ENCODE peak calls at places on chromosomes 11 and 22, in eight cellular contexts. U is cardiac muscle cell; R is SK-N-SH; X is CD8-positive, alpha-beta T cell; J is BJ; V is psoas muscle; Y is endothelial cell of umbilical vein; B is tibial nerve. M is an unnamed sample.
A peak's percentile ranks its signal among the peaks of the same experiment; 100 is the strongest.

GRCh38 chr22:35306350-35306967 is 6.8 kb downstream of the TOM1 start:
- DNase-seq in R (no peak), J (no peak), V (no peak), U (no peak), Y (peak; percentile 87), X (no peak), B (no peak), M (no peak)

GRCh38 chr11:1866226-1866625 is 13.3 kb downstream of the LSP1 start:
- DNase-seq in U (no peak), X (no peak), V (peak; percentile 9), B (no peak), R (no peak), Y (no peak), J (no peak), M (peak; percentile 31)

GRCh38 chr11:804599-804964 is 449 bp downstream of the PIDD1 start:
- DNase-seq in X (no peak), B (no peak), U (no peak), R (peak; percentile 55), J (no peak), V (no peak), Y (no peak), M (no peak)

GRCh38 chr11:9231848-9232177 is 33.3 kb downstream of the DENND5A start:
- DNase-seq in R (no peak), X (no peak), J (no peak), Y (peak; percentile 86), B (no peak), U (peak; percentile 74), V (no peak), M (no peak)

GRCh38 chr22:27792452-27793165 is 8.9 kb downstream of the MN1 start:
- DNase-seq in U (no peak), J (no peak), R (no peak), V (no peak), X (no peak), B (no peak), Y (no peak), M (no peak)

GRCh38 chr11:110076388-110076965 is 16.7 kb upstream of the ZC3H12C start:
- DNase-seq in J (no peak), Y (no peak), X (no peak), B (no peak), U (no peak), V (no peak), R (no peak), M (peak; percentile 53)

GRCh38 chr11:28759311-28759710 is 651.1 kb downstream of the METTL15 start:
- DNase-seq in R (no peak), U (peak; percentile 76), B (no peak), V (no peak), Y (peak; percentile 72), J (no peak), X (no peak), M (no peak)

GRCh38 chr11:24516658-24517057 is 19.8 kb downstream of the LUZP2 start:
- DNase-seq in B (no peak), V (no peak), Y (no peak), R (no peak), X (no peak), J (no peak), U (no peak), M (no peak)

GRCh38 chr11:11973361-11973800 is 35.0 kb downstream of the DKK3 start:
- DNase-seq in X (no peak), R (no peak), V (peak; percentile 60), Y (peak; percentile 45), J (peak; percentile 65), B (peak; percentile 59), U (peak; percentile 75), M (no peak)

GRCh38 chr11:77080643-77081210 is 14.0 kb downstream of the CAPN5 start:
- DNase-seq in Y (no peak), R (no peak), U (peak; percentile 49), J (no peak), X (no peak), V (no peak), B (peak; percentile 4), M (peak; percentile 17)

GRCh38 chr11:105673089-105673488 is 63.2 kb downstream of the GRIA4 start:
- DNase-seq in B (no peak), R (no peak), U (peak; percentile 71), J (no peak), X (no peak), V (no peak), Y (peak; percentile 54), M (no peak)

GRCh38 chr22:31230871-31231621 is 18.9 kb downstream of the LIMK2 start:
- DNase-seq in X (peak; percentile 65), U (peak; percentile 82), R (peak; percentile 37), V (no peak), J (no peak), Y (peak; percentile 92), B (no peak), M (peak; percentile 78)

GRCh38 chr11:93857413-93858185 is 7.2 kb upstream of the VSTM5 start:
- DNase-seq in R (no peak), V (no peak), Y (peak; percentile 29), J (no peak), X (no peak), B (no peak), U (no peak), M (no peak)

GRCh38 chr11:61334434-61335354 is 1.7 kb downstream of the TKFC start:
- DNase-seq in Y (no peak), U (peak; percentile 67), R (no peak), X (no peak), B (no peak), V (no peak), J (no peak), M (no peak)

GRCh38 chr11:27183672-27184457 is 143.2 kb downstream of the BBOX1 start:
- DNase-seq in R (peak; percentile 25), J (no peak), B (peak; percentile 28), Y (peak; percentile 66), U (peak; percentile 82), X (no peak), V (no peak), M (no peak)

GRCh38 chr11:11481371-11481770 is 128.3 kb upstream of the CSNK2A3 start:
- DNase-seq in B (no peak), R (no peak), J (no peak), X (no peak), U (no peak), V (no peak), Y (no peak), M (no peak)

GRCh38 chr11:46183819-46184218 is 62.6 kb upstream of the PHF21A start:
- DNase-seq in R (no peak), B (no peak), J (no peak), U (no peak), Y (no peak), V (no peak), X (no peak), M (no peak)

GRCh38 chr22:36510384-36510783 is 3.5 kb upstream of the FOXRED2 start:
- DNase-seq in R (no peak), U (no peak), Y (no peak), V (no peak), J (no peak), X (no peak), B (no peak), M (no peak)

GRCh38 chr22:25110596-25110845 is 89.1 kb upstream of the CRYBB3 start:
- DNase-seq in U (no peak), V (no peak), B (no peak), X (no peak), Y (no peak), R (no peak), J (no peak), M (no peak)

DNA sequence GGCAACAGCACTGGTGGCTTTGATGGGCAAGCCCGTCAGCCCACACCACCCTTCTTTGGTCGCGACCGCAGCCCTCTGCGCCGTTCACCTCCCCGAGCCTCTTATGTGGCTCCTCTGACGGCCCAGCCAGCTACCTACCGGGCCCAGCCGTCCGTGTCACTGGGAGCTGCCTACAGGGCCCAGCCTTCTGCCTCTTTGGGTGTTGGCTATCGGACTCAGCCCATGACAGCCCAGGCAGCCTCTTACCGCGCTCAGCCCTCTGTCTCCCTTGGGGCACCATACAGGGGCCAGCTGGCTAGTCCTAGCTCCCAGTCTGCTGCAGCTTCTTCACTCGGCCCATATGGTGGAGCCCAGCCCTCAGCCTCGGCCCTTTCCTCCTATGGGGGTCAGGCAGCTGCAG is 8.0 kb downstream of the RBM14 start:
- DNase-seq in U (no peak), X (no peak), B (no peak), R (no peak), J (no peak), V (no peak), Y (no peak), M (no peak)
- H3K36me3 ChIP-seq in U (peaks cover 54% of the 10 kb centered on the region), X (peaks cover 69% of the 10 kb centered on the region), B (peaks cover 33% of the 10 kb centered on the region), R (peaks cover 64% of the 10 kb centered on the region), J (peaks cover 42% of the 10 kb centered on the region), V (peaks cover 8% of the 10 kb centered on the region), Y (peaks cover 54% of the 10 kb centered on the region), M (peaks cover 25% of the 10 kb centered on the region)

GRCh38 chr11:117678651-117679407 is 118.2 kb downstream of the DSCAML1 start:
- DNase-seq in R (peak; percentile 45), B (no peak), X (no peak), V (no peak), J (no peak), Y (no peak), U (no peak), M (no peak)
- TF ChIP-seq CTCF in R (no peak), B (no peak), X (no peak), V (no peak), J (no peak), Y (no peak), U (no peak), M (no peak)

GRCh38 chr22:48098936-48099245 is 1336.4 kb downstream of the TBC1D22A start:
- DNase-seq in B (no peak), Y (no peak), J (no peak), U (no peak), R (no peak), V (no peak), X (peak; percentile 48), M (no peak)
- H3K4me3 ChIP-seq in B (no peak overlapping the region), Y (no peak overlapping the region), J (no peak overlapping the region), U (no peak overlapping the region), R (no peak overlapping the region), V (no peak overlapping the region), X (peak overlapping the region; percentile 15), M (no peak overlapping the region)

GRCh38 chr11:72688929-72689328 is 14.7 kb upstream of the PDE2A start:
- DNase-seq in U (peak; percentile 25), X (no peak), Y (no peak), J (no peak), R (no peak), V (no peak), B (no peak), M (no peak)

GRCh38 chr11:72695354-72695753 is 21.1 kb upstream of the PDE2A start:
- DNase-seq in R (no peak), Y (no peak), U (no peak), X (no peak), J (no peak), B (no peak), V (no peak), M (no peak)

GRCh38 chr11:72688486-72688885 is 14.3 kb upstream of the PDE2A start:
- DNase-seq in R (no peak), B (no peak), X (no peak), V (no peak), U (no peak), Y (no peak), J (no peak), M (no peak)

GRCh38 chr11:72693271-72693968 is 19.2 kb upstream of the PDE2A start:
- DNase-seq in Y (no peak), J (no peak), X (no peak), R (no peak), U (no peak), B (no peak), V (no peak), M (no peak)

GRCh38 chr11:72692498-72693237 is 18.4 kb upstream of the PDE2A start:
- DNase-seq in U (no peak), X (no peak), V (no peak), Y (no peak), J (no peak), B (no peak), R (no peak), M (no peak)
- H3K36me3 ChIP-seq in U (peaks cover 48% of the 10 kb centered on the region), X (peaks cover 68% of the 10 kb centered on the region), V (peaks cover 12% of the 10 kb centered on the region), Y (peaks cover 64% of the 10 kb centered on the region), J (peaks cover 56% of the 10 kb centered on the region), B (peaks cover 60% of the 10 kb centered on the region), R (peaks cover 4% of the 10 kb centered on the region), M (peaks cover 23% of the 10 kb centered on the region)

GRCh38 chr11:124424384-124424921 is at the start of gene OR8B4:
- DNase-seq in B (no peak), V (no peak), X (no peak), Y (no peak), R (no peak), J (no peak), U (no peak), M (no peak)
- TF ChIP-seq CTCF in B (no peak), V (no peak), X (no peak), Y (no peak), R (no peak), J (no peak), U (no peak), M (no peak)